ENCODE peak calls at places on chromosome 1, in nine cellular contexts. Q, J, Y, H, P, A, V, I and R are unnamed samples.

GRCh38 chr1:84090447-84091244 is 53.4 kb upstream of the PRKACB start:
- DNase-seq in Q (peak; percentile 4), J (no peak), Y (no peak), H (no peak), P (no peak), A (no peak), V (no peak), I (no peak), R (no peak)

GRCh38 chr1:39386997-39387396 is 104.4 kb upstream of the BMP8A start:
- DNase-seq in Q (no peak), J (no peak), Y (no peak), H (no peak), P (no peak), A (no peak), V (no peak), I (no peak), R (no peak)

GRCh38 chr1:47241114-47242113 is 9.4 kb upstream of the TAL1 start:
- DNase-seq in Q (no peak), J (no peak), Y (no peak), H (no peak), P (no peak), A (no peak), V (no peak), I (no peak), R (no peak)

GRCh38 chr1:240508950-240509349 is 103.0 kb downstream of the GREM2 start:
- DNase-seq in Q (no peak), J (no peak), Y (no peak), H (no peak), P (no peak), A (no peak), V (no peak), I (no peak), R (peak; percentile 37)

GRCh38 chr1:240701412-240701811 is 89.5 kb upstream of the GREM2 start:
- DNase-seq in Q (no peak), J (peak; percentile 56), Y (no peak), H (no peak), P (no peak), A (no peak), V (peak; percentile 71), I (no peak), R (peak; percentile 81)

GRCh38 chr1:21861602-21862429 is 49.8 kb downstream of the LDLRAD2 start:
- DNase-seq in Q (no peak), J (peak; percentile 46), Y (no peak), H (no peak), P (no peak), A (no peak), V (peak; percentile 44), I (no peak), R (peak; percentile 44)

GRCh38 chr1:94697839-94698238 is 122.3 kb upstream of the SLC44A3 start:
- DNase-seq in Q (no peak), J (no peak), Y (no peak), H (no peak), P (no peak), A (no peak), V (no peak), I (no peak), R (no peak)

GRCh38 chr1:78619803-78620579 is at the start of gene IFI44L:
- DNase-seq in Q (peak; percentile 54), J (no peak), Y (peak; percentile 13), H (no peak), P (no peak), A (peak; percentile 22), V (no peak), I (peak; percentile 50), R (peak; percentile 35)

GRCh38 chr1:17436380-17437174 is 2.9 kb downstream of the RCC2 start:
- DNase-seq in Q (no peak), J (no peak), Y (no peak), H (no peak), P (no peak), A (no peak), V (no peak), I (no peak), R (no peak)

GRCh38 chr1:52368383-52369172 is 2.6 kb upstream of the CC2D1B start:
- DNase-seq in Q (peak; percentile 84), J (no peak), Y (no peak), H (peak; percentile 62), P (peak; percentile 9), A (peak; percentile 47), V (no peak), I (peak; percentile 76), R (no peak)

GRCh38 chr1:87956072-87956471 is 627.4 kb downstream of the LMO4 start:
- DNase-seq in Q (peak; percentile 67), J (peak; percentile 83), Y (no peak), H (no peak), P (no peak), A (no peak), V (peak; percentile 89), I (no peak), R (peak; percentile 70)

GRCh38 chr1:116167625-116168276 is 56.6 kb downstream of the MAB21L3 start:
- DNase-seq in Q (no peak), J (no peak), Y (no peak), H (peak; percentile 35), P (no peak), A (no peak), V (no peak), I (no peak), R (no peak)

GRCh38 chr1:34279971-34280370 is 103.3 kb downstream of the C1orf94 start:
- DNase-seq in Q (no peak), J (no peak), Y (no peak), H (no peak), P (no peak), A (no peak), V (no peak), I (no peak), R (no peak)

GRCh38 chr1:41842282-41842681 is 76.4 kb downstream of the HIVEP3 start:
- DNase-seq in Q (no peak), J (no peak), Y (no peak), H (no peak), P (no peak), A (no peak), V (no peak), I (no peak), R (no peak)

GRCh38 chr1:5898266-5898665 is 94.0 kb downstream of the NPHP4 start:
- DNase-seq in Q (no peak), J (no peak), Y (no peak), H (no peak), P (no peak), A (no peak), V (no peak), I (no peak), R (no peak)

GRCh38 chr1:233443040-233443439 is 115.5 kb downstream of the MAP3K21 start:
- DNase-seq in Q (no peak), J (no peak), Y (no peak), H (no peak), P (no peak), A (no peak), V (peak; percentile 3), I (no peak), R (no peak)

GRCh38 chr1:121558514-121558913 is 373.7 kb downstream of the SRGAP2C start:
- DNase-seq in Q (no peak), J (peak; percentile 65), Y (no peak), H (no peak), P (no peak), A (no peak), V (peak; percentile 85), I (no peak), R (peak; percentile 52)

GRCh38 chr1:110440877-110441276 is 10.1 kb upstream of the PROK1 start:
- DNase-seq in Q (peak; percentile 43), J (no peak), Y (no peak), H (no peak), P (no peak), A (no peak), V (peak; percentile 24), I (no peak), R (peak; percentile 15)

GRCh38 chr1:59481915-59482505 is 185.1 kb downstream of the FGGY start:
- DNase-seq in Q (no peak), J (peak; percentile 3), Y (no peak), H (no peak), P (no peak), A (no peak), V (peak; percentile 69), I (no peak), R (peak; percentile 29)

GRCh38 chr1:12715896-12716437 is at the start of gene AADACL3:
- DNase-seq in Q (no peak), J (no peak), Y (no peak), H (no peak), P (no peak), A (no peak), V (no peak), I (no peak), R (no peak)

GRCh38 chr1:221274373-221274772 is 395.1 kb downstream of the HLX start:
- DNase-seq in Q (no peak), J (no peak), Y (no peak), H (no peak), P (no peak), A (no peak), V (no peak), I (no peak), R (no peak)

GRCh38 chr1:63320024-63320799 is 2.2 kb upstream of the FOXD3 start:
- DNase-seq in Q (no peak), J (no peak), Y (no peak), H (peak; percentile 20), P (no peak), A (no peak), V (no peak), I (peak; percentile 18), R (no peak)

GRCh38 chr1:171457412-171457811 is 27.9 kb upstream of the PRRC2C start:
- DNase-seq in Q (no peak), J (no peak), Y (no peak), H (no peak), P (no peak), A (no peak), V (no peak), I (no peak), R (no peak)